ENCODE peak calls at places on chromosomes 13 and 19, in seven cellular contexts. One of them, this sample, is unnamed.

GRCh38 chr19:41407271-41407670 is 9.7 kb downstream of the BCKDHA start:
- DNase-seq in heart left ventricle: no peak
- DNase-seq in amniotic epithelial cell: peak; percentile 95
- DNase-seq in A172: no peak
- DNase-seq in anterior cingulate cortex: no peak
- DNase-seq in Peyer's patch: no peak
- DNase-seq in GOT3: no peak
- DNase-seq in this sample: peak; percentile 21

GRCh38 chr19:4861147-4861546 is 6.3 kb downstream of the PLIN3 start:
- DNase-seq in GOT3: no peak
- DNase-seq in amniotic epithelial cell: no peak
- DNase-seq in anterior cingulate cortex: no peak
- DNase-seq in Peyer's patch: peak; percentile 91
- DNase-seq in A172: no peak
- DNase-seq in heart left ventricle: no peak
- DNase-seq in this sample: no peak

GRCh38 chr13:40993987-40994386 is 25.1 kb downstream of the ELF1 start:
- DNase-seq in anterior cingulate cortex: no peak
- DNase-seq in amniotic epithelial cell: no peak
- DNase-seq in Peyer's patch: no peak
- DNase-seq in heart left ventricle: no peak
- DNase-seq in A172: no peak
- DNase-seq in GOT3: no peak
- DNase-seq in this sample: no peak

GRCh38 chr19:6060600-6061391 is 49.5 kb downstream of the RFX2 start:
- DNase-seq in heart left ventricle: no peak
- DNase-seq in A172: peak; percentile 100
- DNase-seq in anterior cingulate cortex: no peak
- DNase-seq in amniotic epithelial cell: peak; percentile 94
- DNase-seq in GOT3: no peak
- DNase-seq in Peyer's patch: peak; percentile 44
- DNase-seq in this sample: no peak

GRCh38 chr13:110546389-110546788 is 15.1 kb downstream of the RAB20 start:
- DNase-seq in amniotic epithelial cell: no peak
- DNase-seq in anterior cingulate cortex: no peak
- DNase-seq in Peyer's patch: no peak
- DNase-seq in A172: no peak
- DNase-seq in GOT3: no peak
- DNase-seq in heart left ventricle: no peak
- DNase-seq in this sample: no peak

GRCh38 chr13:73018336-73018735 is 40.5 kb upstream of the KLF5 start:
- DNase-seq in heart left ventricle: no peak
- DNase-seq in anterior cingulate cortex: no peak
- DNase-seq in GOT3: no peak
- DNase-seq in Peyer's patch: no peak
- DNase-seq in amniotic epithelial cell: no peak
- DNase-seq in A172: no peak
- DNase-seq in this sample: no peak

GRCh38 chr19:54882758-54883157 is 8.7 kb downstream of the FCAR start:
- DNase-seq in Peyer's patch: no peak
- DNase-seq in A172: peak; percentile 35
- DNase-seq in anterior cingulate cortex: no peak
- DNase-seq in amniotic epithelial cell: no peak
- DNase-seq in heart left ventricle: no peak
- DNase-seq in GOT3: no peak
- DNase-seq in this sample: no peak

GRCh38 chr19:50565984-50566903 is 2.0 kb downstream of the LRRC4B start:
- DNase-seq in A172: no peak
- DNase-seq in heart left ventricle: no peak
- DNase-seq in GOT3: no peak
- DNase-seq in anterior cingulate cortex: peak; percentile 36
- DNase-seq in Peyer's patch: no peak
- DNase-seq in amniotic epithelial cell: no peak
- DNase-seq in this sample: peak; percentile 94

GRCh38 chr13:49635599-49636433 is 7.5 kb downstream of the ARL11 start:
- DNase-seq in amniotic epithelial cell: peak; percentile 41
- DNase-seq in anterior cingulate cortex: no peak
- DNase-seq in Peyer's patch: no peak
- DNase-seq in heart left ventricle: peak; percentile 54
- DNase-seq in A172: no peak
- DNase-seq in GOT3: no peak
- DNase-seq in this sample: no peak

GRCh38 chr13:44171151-44171550 is 202.5 kb upstream of the SERP2 start:
- DNase-seq in Peyer's patch: no peak
- DNase-seq in amniotic epithelial cell: no peak
- DNase-seq in A172: no peak
- DNase-seq in anterior cingulate cortex: no peak
- DNase-seq in GOT3: no peak
- DNase-seq in heart left ventricle: no peak
- DNase-seq in this sample: no peak

GRCh38 chr13:48624858-48625257 is 28.9 kb upstream of the CYSLTR2 start:
- DNase-seq in A172: no peak
- DNase-seq in GOT3: no peak
- DNase-seq in amniotic epithelial cell: peak; percentile 92
- DNase-seq in anterior cingulate cortex: no peak
- DNase-seq in heart left ventricle: no peak
- DNase-seq in Peyer's patch: no peak
- DNase-seq in this sample: no peak

GRCh38 chr13:42066542-42066941 is 18.1 kb downstream of the DGKH start:
- DNase-seq in anterior cingulate cortex: no peak
- DNase-seq in GOT3: no peak
- DNase-seq in amniotic epithelial cell: peak; percentile 95
- DNase-seq in heart left ventricle: no peak
- DNase-seq in Peyer's patch: no peak
- DNase-seq in A172: no peak
- DNase-seq in this sample: no peak

GRCh38 chr13:47399599-47399998 is 502.7 kb upstream of the HTR2A start:
- DNase-seq in anterior cingulate cortex: no peak
- DNase-seq in A172: no peak
- DNase-seq in GOT3: no peak
- DNase-seq in Peyer's patch: no peak
- DNase-seq in heart left ventricle: no peak
- DNase-seq in amniotic epithelial cell: no peak
- DNase-seq in this sample: no peak

GRCh38 chr19:38867176-38867780 is 10.8 kb downstream of the RINL start:
- DNase-seq in amniotic epithelial cell: no peak
- DNase-seq in heart left ventricle: no peak
- DNase-seq in GOT3: no peak
- DNase-seq in A172: no peak
- DNase-seq in anterior cingulate cortex: no peak
- DNase-seq in Peyer's patch: no peak
- DNase-seq in this sample: no peak

GRCh38 chr19:30227071-30227621 is 145.0 kb upstream of the ZNF536 start:
- DNase-seq in amniotic epithelial cell: no peak
- DNase-seq in anterior cingulate cortex: no peak
- DNase-seq in heart left ventricle: no peak
- DNase-seq in A172: no peak
- DNase-seq in GOT3: no peak
- DNase-seq in Peyer's patch: no peak
- DNase-seq in this sample: no peak

GRCh38 chr19:15893498-15893897 is 4.4 kb downstream of the CYP4F2 start:
- DNase-seq in amniotic epithelial cell: no peak
- DNase-seq in Peyer's patch: peak; percentile 90
- DNase-seq in A172: no peak
- DNase-seq in GOT3: no peak
- DNase-seq in anterior cingulate cortex: no peak
- DNase-seq in heart left ventricle: no peak
- DNase-seq in this sample: no peak

GRCh38 chr19:45613926-45614725 is 12.1 kb upstream of the GPR4 start:
- DNase-seq in anterior cingulate cortex: no peak
- DNase-seq in amniotic epithelial cell: peak; percentile 92
- DNase-seq in A172: peak; percentile 92
- DNase-seq in Peyer's patch: peak; percentile 71
- DNase-seq in GOT3: no peak
- DNase-seq in heart left ventricle: no peak
- DNase-seq in this sample: no peak

GRCh38 chr19:32067686-32068085 is 277.7 kb upstream of the ZNF507 start:
- DNase-seq in GOT3: no peak
- DNase-seq in amniotic epithelial cell: no peak
- DNase-seq in Peyer's patch: no peak
- DNase-seq in heart left ventricle: no peak
- DNase-seq in anterior cingulate cortex: no peak
- DNase-seq in A172: no peak
- DNase-seq in this sample: no peak

GRCh38 chr19:39941615-39942507 is 7.4 kb upstream of the FCGBP start:
- DNase-seq in GOT3: no peak
- DNase-seq in Peyer's patch: peak; percentile 85
- DNase-seq in amniotic epithelial cell: no peak
- DNase-seq in A172: peak; percentile 55
- DNase-seq in heart left ventricle: peak; percentile 14
- DNase-seq in anterior cingulate cortex: no peak
- DNase-seq in this sample: no peak

GRCh38 chr13:101869553-101869952 is 417.1 kb downstream of the ITGBL1 start:
- DNase-seq in heart left ventricle: no peak
- DNase-seq in Peyer's patch: no peak
- DNase-seq in GOT3: no peak
- DNase-seq in anterior cingulate cortex: no peak
- DNase-seq in A172: no peak
- DNase-seq in amniotic epithelial cell: peak; percentile 16
- DNase-seq in this sample: no peak

This sample was measured in posterior cingulate gyrus.